ENCODE peak calls at places on chromosomes 2 and 18, in nine cellular contexts. L is AG04450, T is cardiac muscle cell, C is GM06990, Q is small intestine, D is left ventricle myocardium inferior, B is GM23248, K is neuronal stem cell, N is SJSA1. V is an unnamed sample. For H3K27me3, the result is how much of the 10 kb centered on the place peaks cover.

GRCh38 chr2:140695163-140695562 is 1435.7 kb downstream of the LRP1B start:
- DNase-seq in N (no peak), C (no peak), D (no peak), B (peak), K (no peak), T (peak), L (peak), Q (no peak), V (no peak)

GRCh38 chr2:27888790-27889189 is 1.4 kb downstream of the RBKS start:
- DNase-seq in D (no peak), K (no peak), Q (no peak), L (no peak), T (peak), N (no peak), B (peak), C (no peak), V (no peak)

GRCh38 chr18:28455971-28456370 is 279.0 kb upstream of the CDH2 start:
- DNase-seq in T (no peak), N (no peak), L (no peak), Q (no peak), K (no peak), C (no peak), B (no peak), D (no peak), V (no peak)

GRCh38 chr18:11454021-11454420 is 155.4 kb upstream of the SLC35G4 start:
- DNase-seq in D (no peak), N (no peak), L (no peak), C (no peak), B (no peak), Q (no peak), K (no peak), T (no peak), V (no peak)

GRCh38 chr2:135473567-135473966 is 57.5 kb downstream of the ZRANB3 start:
- DNase-seq in D (no peak), N (no peak), Q (peak), B (peak), T (peak), K (no peak), C (no peak), L (no peak), V (no peak)

GRCh38 chr2:35846-36245 is 10.5 kb downstream of the FAM110C start:
- DNase-seq in L (no peak), Q (peak), B (no peak), T (no peak), D (no peak), N (no peak), K (no peak), C (no peak), V (no peak)

GRCh38 chr2:172772637-172773036 is 37.0 kb downstream of the RAPGEF4 start:
- DNase-seq in Q (no peak), B (peak), D (no peak), T (peak), C (no peak), L (peak), K (no peak), N (no peak), V (no peak)

GRCh38 chr2:123771928-123772632 is 253.0 kb upstream of the CNTNAP5 start:
- DNase-seq in B (no peak), K (no peak), L (no peak), Q (no peak), N (no peak), C (no peak), T (no peak), D (no peak), V (no peak)

GRCh38 chr18:80034852-80035406 is 695 bp downstream of the RBFA start:
- DNase-seq in N (no peak), C (no peak), B (peak), Q (peak), T (peak), K (no peak), D (no peak), L (no peak), V (no peak)

DNA sequence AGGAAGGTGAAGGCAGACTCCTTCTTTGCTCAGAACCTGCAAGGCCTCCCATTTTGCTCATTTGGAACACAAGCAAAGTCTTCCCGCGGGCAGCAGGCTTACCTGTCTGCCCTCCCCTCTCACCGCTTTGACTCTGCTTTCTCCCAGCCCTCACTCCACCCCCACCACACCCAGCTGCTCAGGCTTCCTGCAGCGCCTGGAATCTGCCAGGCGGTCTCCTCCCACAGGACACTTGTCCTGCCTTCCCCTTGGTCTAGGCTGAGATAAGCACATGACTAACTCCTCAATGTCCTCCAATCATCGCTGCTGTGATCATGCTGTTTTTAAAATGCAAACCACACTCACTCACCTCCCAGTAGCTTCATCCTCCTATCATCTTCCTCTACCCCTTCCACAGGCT is 430.0 kb downstream of the ZNF516 start:
- DNase-seq in N (no peak), Q (no peak), C (no peak), L (no peak), K (no peak), D (no peak), B (no peak), T (no peak), V (no peak)
- H3K27me3 ChIP-seq in N (under half), Q (under half), C (under half), L (under half), K (under half), D (under half), B (under half), T (under half), V (under half)

GRCh38 chr2:242056785-242057184 is 187.3 kb downstream of the RTP5 start:
- DNase-seq in D (no peak), Q (no peak), N (no peak), K (no peak), C (no peak), B (no peak), T (no peak), L (no peak), V (no peak)
- H3K27me3 ChIP-seq in D (under half), Q (under half), N (under half), K (under half), C (under half), B (under half), T (under half), L (half or more), V (under half)

GRCh38 chr2:40127147-40127546 is 324.7 kb downstream of the SLC8A1 start:
- DNase-seq in C (no peak), K (no peak), Q (no peak), N (no peak), T (no peak), D (no peak), B (no peak), L (no peak), V (no peak)

GRCh38 chr2:40120021-40120420 is 331.9 kb downstream of the SLC8A1 start:
- DNase-seq in B (no peak), Q (no peak), T (no peak), L (no peak), N (no peak), D (no peak), C (no peak), K (no peak), V (no peak)

GRCh38 chr2:40120957-40121356 is 330.9 kb downstream of the SLC8A1 start:
- DNase-seq in N (no peak), T (no peak), L (no peak), D (no peak), C (no peak), K (no peak), B (no peak), Q (no peak), V (no peak)

GRCh38 chr2:40123746-40124145 is 328.1 kb downstream of the SLC8A1 start:
- DNase-seq in Q (no peak), K (no peak), B (peak), L (no peak), T (no peak), N (no peak), C (no peak), D (no peak), V (no peak)

DNA sequence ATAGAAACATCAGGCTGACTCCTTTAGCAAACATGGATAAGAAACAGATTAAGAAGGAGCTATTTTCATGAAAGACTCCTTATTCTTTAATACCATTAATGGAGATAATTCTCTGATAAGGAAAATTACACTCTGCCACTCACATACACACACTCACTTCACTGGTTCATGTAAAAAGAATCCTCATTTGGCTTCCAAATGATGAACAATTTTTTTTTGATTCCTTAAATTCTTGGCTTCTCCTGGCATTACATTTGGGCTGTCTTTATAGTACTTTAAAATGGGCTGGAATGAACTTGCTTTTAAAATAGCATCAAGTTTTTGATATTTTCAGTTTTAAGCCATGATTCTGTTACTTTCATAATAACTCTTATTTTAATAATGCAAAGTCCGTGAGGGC is 328.6 kb downstream of the SLC8A1 start:
- DNase-seq in Q (no peak), L (no peak), T (no peak), C (no peak), B (peak), N (no peak), D (no peak), K (no peak), V (no peak)
- H3K27me3 ChIP-seq in Q (under half), L (under half), T (under half), C (under half), B (under half), N (under half), D (under half), K (under half), V (under half)

GRCh38 chr2:199470672-199471442 is 13.1 kb upstream of the SATB2 start:
- DNase-seq in Q (no peak), L (no peak), K (peak), T (no peak), C (no peak), N (no peak), D (no peak), B (peak), V (no peak)

GRCh38 chr2:199471443-199472057 is 13.8 kb upstream of the SATB2 start:
- DNase-seq in D (peak), N (peak), Q (peak), L (no peak), K (peak), B (peak), C (no peak), T (peak), V (peak)

GRCh38 chr2:199470361-199470671 is 12.6 kb upstream of the SATB2 start:
- DNase-seq in N (no peak), C (no peak), K (no peak), B (no peak), L (no peak), T (no peak), D (no peak), Q (no peak), V (no peak)

GRCh38 chr2:199468561-199469513 is 11.1 kb upstream of the SATB2 start:
- DNase-seq in Q (no peak), L (no peak), D (no peak), C (no peak), T (no peak), K (peak), B (no peak), N (no peak), V (no peak)

DNA sequence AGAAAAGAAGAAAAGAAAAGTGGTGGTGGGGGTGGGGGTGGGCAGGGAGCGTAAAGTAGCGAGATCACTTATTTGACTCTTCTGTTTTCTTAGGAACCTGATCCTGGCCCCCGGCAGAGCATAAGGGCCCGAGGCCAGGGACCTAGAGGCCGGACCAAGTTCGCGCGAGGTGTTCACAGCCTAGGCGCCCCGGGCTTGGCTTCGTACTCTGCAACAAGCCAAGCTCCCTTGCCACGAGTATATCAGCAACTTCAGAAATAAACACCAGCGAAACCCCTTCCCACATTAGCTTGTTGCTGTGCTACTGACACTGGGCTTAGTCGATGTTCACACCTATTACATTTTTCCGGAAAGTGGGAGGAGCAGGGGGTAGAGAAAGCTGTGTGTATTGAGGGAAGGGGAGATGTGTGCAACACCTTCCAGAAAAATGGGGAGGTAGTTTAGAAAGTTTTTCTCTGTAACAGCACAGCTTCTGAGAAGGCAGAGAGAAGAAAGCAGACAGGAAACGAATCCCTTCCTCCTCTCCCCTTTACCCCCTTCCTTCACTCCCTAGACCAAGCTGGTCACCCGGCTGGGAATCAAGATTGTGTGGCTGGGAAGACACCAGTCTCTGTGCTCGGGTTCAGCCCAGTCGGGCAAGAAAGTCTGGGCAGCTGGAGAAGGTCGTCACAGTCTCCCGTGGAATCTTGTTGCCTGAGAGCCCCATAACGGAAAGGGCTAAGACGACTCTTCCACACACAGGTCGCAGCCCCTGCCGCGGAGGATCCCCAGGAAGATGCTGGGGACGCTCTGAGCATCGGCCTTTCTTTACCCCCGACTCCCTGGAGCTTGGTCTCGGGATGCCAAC is 12.0 kb upstream of the SATB2 start:
- DNase-seq in K (peak), T (no peak), L (no peak), B (no peak), N (no peak), C (no peak), D (no peak), Q (no peak), V (no peak)
- H3K27me3 ChIP-seq in K (under half), T (half or more), L (half or more), B (under half), N (under half), C (under half), D (half or more), Q (under half), V (under half)

GRCh38 chr18:48388478-48388877 is 20.7 kb downstream of the ZBTB7C start:
- DNase-seq in C (no peak), N (no peak), B (no peak), Q (no peak), T (no peak), K (no peak), L (no peak), D (no peak), V (no peak)

GRCh38 chr18:48387300-48387699 is 21.9 kb downstream of the ZBTB7C start:
- DNase-seq in L (no peak), D (no peak), K (no peak), Q (no peak), C (no peak), T (no peak), B (no peak), N (no peak), V (no peak)

GRCh38 chr18:48390641-48391040 is 18.5 kb downstream of the ZBTB7C start:
- DNase-seq in K (no peak), L (no peak), D (no peak), B (no peak), Q (no peak), N (no peak), C (no peak), T (no peak), V (no peak)

GRCh38 chr18:48385595-48385994 is 23.6 kb downstream of the ZBTB7C start:
- DNase-seq in Q (no peak), D (no peak), B (no peak), C (no peak), T (no peak), L (no peak), K (no peak), N (no peak), V (no peak)
- H3K27me3 ChIP-seq in Q (under half), D (under half), B (under half), C (under half), T (under half), L (under half), K (under half), N (under half), V (under half)

GRCh38 chr2:127622561-127623387 is 23.2 kb upstream of the GPR17 start:
- DNase-seq in C (no peak), K (no peak), Q (no peak), N (peak), D (no peak), B (no peak), L (no peak), T (no peak), V (peak)

GRCh38 chr2:127621981-127622431 is 23.9 kb upstream of the GPR17 start:
- DNase-seq in D (no peak), B (no peak), Q (no peak), K (no peak), T (no peak), C (no peak), L (no peak), N (peak), V (peak)

GRCh38 chr2:127619191-127619590 is 26.8 kb upstream of the GPR17 start:
- DNase-seq in B (no peak), Q (no peak), D (no peak), T (no peak), N (no peak), L (no peak), C (no peak), K (no peak), V (no peak)

GRCh38 chr2:127619901-127620705 is 25.9 kb upstream of the GPR17 start:
- DNase-seq in C (no peak), N (peak), K (no peak), B (no peak), L (no peak), T (no peak), D (no peak), Q (peak), V (peak)

GRCh38 chr2:127620867-127621266 is 25.1 kb upstream of the GPR17 start:
- DNase-seq in B (no peak), Q (no peak), K (no peak), T (no peak), C (no peak), N (peak), D (no peak), L (no peak), V (no peak)
- H3K27me3 ChIP-seq in B (under half), Q (under half), K (under half), T (under half), C (under half), N (under half), D (under half), L (under half), V (under half)

GRCh38 chr18:50192903-50193795 is 1.8 kb downstream of the MYO5B start:
- DNase-seq in Q (peak), C (no peak), L (no peak), B (no peak), K (no peak), N (no peak), T (no peak), D (no peak), V (no peak)

GRCh38 chr18:50196261-50196660 is 1.3 kb upstream of the MYO5B start:
- DNase-seq in K (no peak), L (no peak), B (no peak), D (no peak), T (no peak), N (no peak), Q (no peak), C (no peak), V (no peak)

GRCh38 chr18:50195689-50196088 is 742 bp upstream of the MYO5B start:
- DNase-seq in Q (no peak), T (no peak), B (no peak), D (no peak), L (no peak), C (no peak), K (no peak), N (no peak), V (no peak)

GRCh38 chr18:50194623-50195532 is at the start of gene MYO5B:
- DNase-seq in K (peak), N (no peak), C (peak), B (peak), Q (peak), T (peak), D (peak), L (no peak), V (peak)

GRCh38 chr18:50193796-50194622 is 938 bp downstream of the MYO5B start:
- DNase-seq in N (no peak), L (no peak), C (no peak), Q (peak), B (no peak), D (no peak), K (peak), T (no peak), V (no peak)
- H3K27me3 ChIP-seq in N (half or more), L (under half), C (under half), Q (under half), B (half or more), D (half or more), K (under half), T (half or more), V (under half)

DNA sequence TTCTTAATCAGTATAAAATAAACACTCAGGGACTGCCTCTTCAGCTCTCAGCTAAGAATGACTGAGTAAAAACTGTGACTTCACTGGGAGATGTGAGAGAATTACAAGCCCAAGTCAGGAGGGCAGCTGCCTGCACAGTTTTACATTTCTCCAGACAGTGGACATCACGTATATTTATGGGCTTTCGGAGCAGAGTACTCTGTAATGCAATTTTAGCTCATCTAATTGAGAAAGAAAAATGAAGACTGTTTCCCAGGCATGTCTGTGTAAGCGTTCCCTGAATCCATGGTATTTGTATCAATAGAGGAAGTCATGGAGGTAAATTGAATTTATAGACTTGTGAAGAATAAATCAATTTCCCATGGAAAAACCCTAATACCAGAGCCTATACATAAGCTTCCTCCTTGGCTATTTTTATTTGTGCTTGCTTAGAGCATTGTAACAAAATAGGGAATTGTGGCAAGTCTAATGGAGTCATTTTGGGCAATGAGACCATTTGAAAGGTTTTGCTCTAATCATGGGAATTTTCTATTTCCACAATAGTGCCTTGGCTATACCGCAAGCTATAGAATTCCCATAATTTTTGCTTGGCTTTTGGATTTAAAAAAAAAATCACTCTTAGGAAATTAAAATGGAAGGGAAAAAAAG is 87.2 kb downstream of the SLC5A7 start:
- DNase-seq in N (no peak), C (no peak), B (no peak), K (no peak), D (no peak), T (no peak), L (no peak), Q (no peak), V (no peak)
- H3K27me3 ChIP-seq in N (under half), C (under half), B (under half), K (under half), D (under half), T (under half), L (under half), Q (under half), V (under half)

DNA sequence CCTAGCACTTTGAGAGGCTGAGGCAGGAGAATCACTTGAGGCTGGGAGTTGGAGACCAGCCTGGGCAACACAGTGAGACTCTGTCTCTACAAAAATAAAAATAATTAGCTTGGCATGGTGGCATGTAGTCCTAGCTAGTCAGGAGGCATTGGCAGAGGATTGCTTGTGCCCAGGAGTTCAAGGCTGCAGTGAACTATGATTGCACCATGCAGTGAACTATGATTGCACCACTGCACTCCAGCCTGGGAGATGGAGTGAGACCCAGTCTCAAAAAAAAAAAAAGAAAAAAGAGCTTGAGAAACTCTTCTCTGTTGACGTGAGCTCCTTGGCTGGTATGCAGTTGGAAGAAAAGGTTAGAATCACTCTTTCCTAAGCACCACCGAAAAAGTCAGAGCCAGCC is 125.1 kb upstream of the TNP1 start:
- DNase-seq in C (no peak), L (no peak), Q (no peak), D (no peak), T (no peak), N (no peak), K (no peak), B (no peak), V (no peak)
- H3K27me3 ChIP-seq in C (under half), L (under half), Q (under half), D (under half), T (under half), N (under half), K (under half), B (under half), V (under half)

V was measured in aorta.